ENCODE peak calls at places on chromosomes 16 and 17, in eight cellular contexts. One of them, this sample, is unnamed.

GRCh38 chr17:41689497-41690299 is 1.0 kb downstream of the EIF1 start:
- DNase-seq in effector memory CD4-positive, alpha-beta T cell: no peak
- DNase-seq in A549: peak
- DNase-seq in psoas muscle: no peak
- DNase-seq in ascending aorta: no peak
- DNase-seq in CD8-positive, alpha-beta T cell: peak
- DNase-seq in CD8-positive, alpha-beta memory T cell: peak
- DNase-seq in transverse colon: peak
- DNase-seq in this sample: no peak

GRCh38 chr17:49515196-49515770 is 20.2 kb downstream of the NGFR start:
- DNase-seq in effector memory CD4-positive, alpha-beta T cell: no peak
- DNase-seq in A549: peak
- DNase-seq in psoas muscle: peak
- DNase-seq in ascending aorta: peak
- DNase-seq in CD8-positive, alpha-beta T cell: no peak
- DNase-seq in CD8-positive, alpha-beta memory T cell: no peak
- DNase-seq in transverse colon: peak
- DNase-seq in this sample: peak

GRCh38 chr16:2769675-2770056 is 7.4 kb downstream of the ELOB start:
- DNase-seq in effector memory CD4-positive, alpha-beta T cell: no peak
- DNase-seq in A549: peak
- DNase-seq in psoas muscle: peak
- DNase-seq in ascending aorta: no peak
- DNase-seq in CD8-positive, alpha-beta T cell: no peak
- DNase-seq in CD8-positive, alpha-beta memory T cell: no peak
- DNase-seq in transverse colon: peak
- DNase-seq in this sample: no peak

GRCh38 chr17:79955961-79956735 is 79.5 kb downstream of the TBC1D16 start:
- DNase-seq in effector memory CD4-positive, alpha-beta T cell: no peak
- DNase-seq in A549: no peak
- DNase-seq in psoas muscle: peak
- DNase-seq in ascending aorta: no peak
- DNase-seq in CD8-positive, alpha-beta T cell: no peak
- DNase-seq in CD8-positive, alpha-beta memory T cell: peak
- DNase-seq in transverse colon: no peak
- DNase-seq in this sample: no peak

GRCh38 chr17:78241277-78242023 is 10.0 kb downstream of the TMEM235 start:
- DNase-seq in effector memory CD4-positive, alpha-beta T cell: no peak
- DNase-seq in A549: peak
- DNase-seq in psoas muscle: no peak
- DNase-seq in ascending aorta: no peak
- DNase-seq in CD8-positive, alpha-beta T cell: no peak
- DNase-seq in CD8-positive, alpha-beta memory T cell: no peak
- DNase-seq in transverse colon: no peak
- DNase-seq in this sample: peak

GRCh38 chr16:79186196-79186595 is 414.3 kb downstream of the MAF start:
- DNase-seq in effector memory CD4-positive, alpha-beta T cell: no peak
- DNase-seq in A549: no peak
- DNase-seq in psoas muscle: no peak
- DNase-seq in ascending aorta: no peak
- DNase-seq in CD8-positive, alpha-beta T cell: no peak
- DNase-seq in CD8-positive, alpha-beta memory T cell: no peak
- DNase-seq in transverse colon: no peak
- DNase-seq in this sample: no peak

GRCh38 chr17:30788918-30789317 is 35.6 kb downstream of the CRLF3 start:
- DNase-seq in effector memory CD4-positive, alpha-beta T cell: no peak
- DNase-seq in A549: no peak
- DNase-seq in psoas muscle: no peak
- DNase-seq in ascending aorta: no peak
- DNase-seq in CD8-positive, alpha-beta T cell: no peak
- DNase-seq in CD8-positive, alpha-beta memory T cell: no peak
- DNase-seq in transverse colon: no peak
- DNase-seq in this sample: no peak

GRCh38 chr17:30514895-30515596 is 37.8 kb downstream of the GOSR1 start:
- DNase-seq in effector memory CD4-positive, alpha-beta T cell: no peak
- DNase-seq in A549: no peak
- DNase-seq in psoas muscle: no peak
- DNase-seq in ascending aorta: no peak
- DNase-seq in CD8-positive, alpha-beta T cell: no peak
- DNase-seq in CD8-positive, alpha-beta memory T cell: no peak
- DNase-seq in transverse colon: no peak
- DNase-seq in this sample: no peak

GRCh38 chr17:67689534-67690177 is 28.1 kb upstream of the NOL11 start:
- DNase-seq in effector memory CD4-positive, alpha-beta T cell: no peak
- DNase-seq in A549: peak
- DNase-seq in psoas muscle: no peak
- DNase-seq in ascending aorta: no peak
- DNase-seq in CD8-positive, alpha-beta T cell: peak
- DNase-seq in CD8-positive, alpha-beta memory T cell: peak
- DNase-seq in transverse colon: peak
- DNase-seq in this sample: no peak

GRCh38 chr17:60422162-60422665 is at the start of gene CHCT1:
- DNase-seq in effector memory CD4-positive, alpha-beta T cell: no peak
- DNase-seq in A549: no peak
- DNase-seq in psoas muscle: no peak
- DNase-seq in ascending aorta: no peak
- DNase-seq in CD8-positive, alpha-beta T cell: no peak
- DNase-seq in CD8-positive, alpha-beta memory T cell: no peak
- DNase-seq in transverse colon: no peak
- DNase-seq in this sample: no peak

GRCh38 chr17:2904135-2904534 is 107.9 kb downstream of the RAP1GAP2 start:
- DNase-seq in effector memory CD4-positive, alpha-beta T cell: no peak
- DNase-seq in A549: no peak
- DNase-seq in psoas muscle: no peak
- DNase-seq in ascending aorta: no peak
- DNase-seq in CD8-positive, alpha-beta T cell: no peak
- DNase-seq in CD8-positive, alpha-beta memory T cell: no peak
- DNase-seq in transverse colon: peak
- DNase-seq in this sample: no peak

GRCh38 chr16:74984670-74985411 is at the start of gene WDR59:
- DNase-seq in effector memory CD4-positive, alpha-beta T cell: peak
- DNase-seq in A549: peak
- DNase-seq in psoas muscle: peak
- DNase-seq in ascending aorta: peak
- DNase-seq in CD8-positive, alpha-beta T cell: peak
- DNase-seq in CD8-positive, alpha-beta memory T cell: peak
- DNase-seq in transverse colon: peak
- DNase-seq in this sample: peak

GRCh38 chr17:21573961-21574610 is 118.2 kb upstream of the KCNJ18 start:
- DNase-seq in effector memory CD4-positive, alpha-beta T cell: peak
- DNase-seq in A549: no peak
- DNase-seq in psoas muscle: peak
- DNase-seq in ascending aorta: no peak
- DNase-seq in CD8-positive, alpha-beta T cell: peak
- DNase-seq in CD8-positive, alpha-beta memory T cell: no peak
- DNase-seq in transverse colon: peak
- DNase-seq in this sample: peak

GRCh38 chr17:28335959-28336871 is 654 bp downstream of the TNFAIP1 start:
- DNase-seq in effector memory CD4-positive, alpha-beta T cell: no peak
- DNase-seq in A549: peak
- DNase-seq in psoas muscle: peak
- DNase-seq in ascending aorta: no peak
- DNase-seq in CD8-positive, alpha-beta T cell: no peak
- DNase-seq in CD8-positive, alpha-beta memory T cell: no peak
- DNase-seq in transverse colon: peak
- DNase-seq in this sample: peak

GRCh38 chr17:28334666-28335200 is 539 bp downstream of the IFT20 start:
- DNase-seq in effector memory CD4-positive, alpha-beta T cell: no peak
- DNase-seq in A549: no peak
- DNase-seq in psoas muscle: no peak
- DNase-seq in ascending aorta: no peak
- DNase-seq in CD8-positive, alpha-beta T cell: no peak
- DNase-seq in CD8-positive, alpha-beta memory T cell: no peak
- DNase-seq in transverse colon: no peak
- DNase-seq in this sample: no peak

GRCh38 chr17:28335201-28335958 is at the start of the genes IFT20 and TNFAIP1:
- DNase-seq in effector memory CD4-positive, alpha-beta T cell: peak
- DNase-seq in A549: peak
- DNase-seq in psoas muscle: peak
- DNase-seq in ascending aorta: peak
- DNase-seq in CD8-positive, alpha-beta T cell: peak
- DNase-seq in CD8-positive, alpha-beta memory T cell: peak
- DNase-seq in transverse colon: peak
- DNase-seq in this sample: peak

GRCh38 chr17:28333083-28333746 is 2.1 kb downstream of the IFT20 start:
- DNase-seq in effector memory CD4-positive, alpha-beta T cell: no peak
- DNase-seq in A549: no peak
- DNase-seq in psoas muscle: no peak
- DNase-seq in ascending aorta: no peak
- DNase-seq in CD8-positive, alpha-beta T cell: no peak
- DNase-seq in CD8-positive, alpha-beta memory T cell: no peak
- DNase-seq in transverse colon: peak
- DNase-seq in this sample: no peak

DNA sequence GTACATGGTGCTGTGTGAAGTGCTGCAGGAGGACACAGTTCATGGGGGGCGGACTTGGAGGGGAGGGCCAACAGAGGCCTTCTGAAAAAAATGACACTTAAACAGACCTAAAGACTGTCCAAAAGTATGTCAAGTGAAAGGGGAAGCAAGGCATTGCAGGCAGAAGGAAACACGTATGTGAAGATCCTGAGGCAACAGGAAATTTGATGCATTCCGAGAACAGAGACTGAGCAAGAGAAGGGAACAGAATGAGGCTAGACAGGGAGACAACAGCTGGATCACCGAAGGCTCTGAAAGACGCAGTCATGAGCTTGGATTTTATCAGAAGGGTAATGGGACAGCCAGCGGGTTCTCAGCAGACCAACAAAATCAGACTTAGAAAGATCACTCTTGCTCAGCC is 1.1 kb downstream of the IFT20 start:
- DNase-seq in effector memory CD4-positive, alpha-beta T cell: no peak
- DNase-seq in A549: no peak
- DNase-seq in psoas muscle: no peak
- DNase-seq in ascending aorta: no peak
- DNase-seq in CD8-positive, alpha-beta T cell: no peak
- DNase-seq in CD8-positive, alpha-beta memory T cell: no peak
- DNase-seq in transverse colon: no peak
- DNase-seq in this sample: no peak
- H3K27ac ChIP-seq in effector memory CD4-positive, alpha-beta T cell: no peak
- H3K27ac ChIP-seq in A549: no peak
- H3K27ac ChIP-seq in psoas muscle: peak
- H3K27ac ChIP-seq in ascending aorta: no peak
- H3K27ac ChIP-seq in CD8-positive, alpha-beta T cell: peak
- H3K27ac ChIP-seq in CD8-positive, alpha-beta memory T cell: peak
- H3K27ac ChIP-seq in transverse colon: peak
- H3K27ac ChIP-seq in this sample: no peak

GRCh38 chr17:44326867-44327444 is 2.3 kb upstream of the SLC25A39 start:
- DNase-seq in effector memory CD4-positive, alpha-beta T cell: peak
- DNase-seq in A549: peak
- DNase-seq in psoas muscle: peak
- DNase-seq in ascending aorta: peak
- DNase-seq in CD8-positive, alpha-beta T cell: peak
- DNase-seq in CD8-positive, alpha-beta memory T cell: peak
- DNase-seq in transverse colon: peak
- DNase-seq in this sample: peak
- H3K27ac ChIP-seq in effector memory CD4-positive, alpha-beta T cell: peak
- H3K27ac ChIP-seq in A549: peak
- H3K27ac ChIP-seq in psoas muscle: peak
- H3K27ac ChIP-seq in ascending aorta: peak
- H3K27ac ChIP-seq in CD8-positive, alpha-beta T cell: no peak
- H3K27ac ChIP-seq in CD8-positive, alpha-beta memory T cell: no peak
- H3K27ac ChIP-seq in transverse colon: peak
- H3K27ac ChIP-seq in this sample: peak

GRCh38 chr17:58632324-58633314 is 59.2 kb downstream of the TEX14 start:
- DNase-seq in effector memory CD4-positive, alpha-beta T cell: no peak
- DNase-seq in A549: no peak
- DNase-seq in psoas muscle: no peak
- DNase-seq in ascending aorta: no peak
- DNase-seq in CD8-positive, alpha-beta T cell: no peak
- DNase-seq in CD8-positive, alpha-beta memory T cell: no peak
- DNase-seq in transverse colon: no peak
- DNase-seq in this sample: no peak

GRCh38 chr17:58640202-58640601 is 51.6 kb downstream of the TEX14 start:
- DNase-seq in effector memory CD4-positive, alpha-beta T cell: no peak
- DNase-seq in A549: no peak
- DNase-seq in psoas muscle: no peak
- DNase-seq in ascending aorta: no peak
- DNase-seq in CD8-positive, alpha-beta T cell: no peak
- DNase-seq in CD8-positive, alpha-beta memory T cell: no peak
- DNase-seq in transverse colon: no peak
- DNase-seq in this sample: no peak

GRCh38 chr17:58639681-58640080 is 52.2 kb downstream of the TEX14 start:
- DNase-seq in effector memory CD4-positive, alpha-beta T cell: no peak
- DNase-seq in A549: no peak
- DNase-seq in psoas muscle: no peak
- DNase-seq in ascending aorta: no peak
- DNase-seq in CD8-positive, alpha-beta T cell: no peak
- DNase-seq in CD8-positive, alpha-beta memory T cell: no peak
- DNase-seq in transverse colon: no peak
- DNase-seq in this sample: no peak

GRCh38 chr17:58641937-58642336 is 49.9 kb downstream of the TEX14 start:
- DNase-seq in effector memory CD4-positive, alpha-beta T cell: no peak
- DNase-seq in A549: no peak
- DNase-seq in psoas muscle: no peak
- DNase-seq in ascending aorta: no peak
- DNase-seq in CD8-positive, alpha-beta T cell: no peak
- DNase-seq in CD8-positive, alpha-beta memory T cell: no peak
- DNase-seq in transverse colon: no peak
- DNase-seq in this sample: no peak

GRCh38 chr17:58637011-58637570 is 54.8 kb downstream of the TEX14 start:
- DNase-seq in effector memory CD4-positive, alpha-beta T cell: no peak
- DNase-seq in A549: no peak
- DNase-seq in psoas muscle: no peak
- DNase-seq in ascending aorta: no peak
- DNase-seq in CD8-positive, alpha-beta T cell: no peak
- DNase-seq in CD8-positive, alpha-beta memory T cell: no peak
- DNase-seq in transverse colon: no peak
- DNase-seq in this sample: no peak
- H3K27ac ChIP-seq in effector memory CD4-positive, alpha-beta T cell: no peak
- H3K27ac ChIP-seq in A549: no peak
- H3K27ac ChIP-seq in psoas muscle: no peak
- H3K27ac ChIP-seq in ascending aorta: no peak
- H3K27ac ChIP-seq in CD8-positive, alpha-beta T cell: no peak
- H3K27ac ChIP-seq in CD8-positive, alpha-beta memory T cell: no peak
- H3K27ac ChIP-seq in transverse colon: no peak
- H3K27ac ChIP-seq in this sample: no peak

DNA sequence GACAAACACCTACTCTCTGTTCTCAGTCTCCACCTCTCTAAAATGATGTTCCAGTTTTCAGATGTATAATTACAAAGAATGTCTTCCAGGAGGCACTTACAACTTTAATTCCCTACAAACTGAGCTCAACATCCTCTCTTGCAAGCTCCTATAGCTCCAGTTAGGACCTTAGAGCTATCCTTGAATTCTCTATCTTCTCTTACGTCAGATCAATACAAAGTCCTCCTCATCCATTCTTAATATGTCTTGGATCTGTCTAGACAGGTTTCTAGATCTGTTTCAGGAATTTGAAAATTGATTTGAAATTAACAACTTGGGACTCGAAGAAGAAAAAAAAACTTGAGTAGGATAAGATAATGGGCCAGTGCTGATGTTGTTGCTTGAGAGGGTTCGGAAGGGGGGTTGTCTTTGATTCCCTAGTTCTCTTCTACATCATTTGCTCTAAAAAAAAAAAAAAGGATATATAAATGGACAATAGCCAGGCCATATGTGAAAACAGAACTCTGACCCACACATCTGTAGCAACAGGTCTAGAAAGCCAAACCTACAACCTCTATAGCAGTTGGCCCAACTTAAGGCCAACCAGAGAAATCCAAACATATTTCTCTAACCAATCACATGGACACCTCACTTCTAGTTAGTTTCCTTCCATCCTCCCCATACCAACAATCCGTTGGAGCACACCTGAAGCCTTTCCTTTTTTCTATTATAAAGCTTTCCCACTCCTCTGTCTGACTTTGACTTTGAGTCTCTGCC is 746 bp upstream of the APOH start:
- DNase-seq in effector memory CD4-positive, alpha-beta T cell: no peak
- DNase-seq in A549: no peak
- DNase-seq in psoas muscle: no peak
- DNase-seq in ascending aorta: no peak
- DNase-seq in CD8-positive, alpha-beta T cell: no peak
- DNase-seq in CD8-positive, alpha-beta memory T cell: no peak
- DNase-seq in transverse colon: no peak
- DNase-seq in this sample: no peak
- H3K27ac ChIP-seq in effector memory CD4-positive, alpha-beta T cell: no peak
- H3K27ac ChIP-seq in A549: peak
- H3K27ac ChIP-seq in psoas muscle: no peak
- H3K27ac ChIP-seq in ascending aorta: no peak
- H3K27ac ChIP-seq in CD8-positive, alpha-beta T cell: no peak
- H3K27ac ChIP-seq in CD8-positive, alpha-beta memory T cell: no peak
- H3K27ac ChIP-seq in transverse colon: no peak
- H3K27ac ChIP-seq in this sample: no peak